ENCODE peak calls at places on chromosomes 5 and 9, in nine cellular contexts. R is NCI-H1436; G is pancreas; T is D721Med; L is skeletal muscle cell; S is AG04450; N is GM04504; O is AG08395; J is activated CD4-positive, alpha-beta T cell treated with anti-CD3 and anti-CD28 coated beads, Interleukin-2, amount 10 ng/mL, durations not matched to agents 24 days and 14 days. A is an unnamed sample.

GRCh38 chr9:73154760-73155159 is 3.1 kb downstream of the ANXA1 start:
- DNase-seq in S (no peak), J (peak), T (no peak), N (no peak), O (no peak), L (no peak), G (no peak), R (no peak), A (no peak)

GRCh38 chr9:16729656-16730055 is 140.8 kb downstream of the BNC2 start:
- DNase-seq in S (no peak), R (peak), G (no peak), J (no peak), O (no peak), T (no peak), N (no peak), L (no peak), A (no peak)

GRCh38 chr9:73050062-73050814 is 97.4 kb upstream of the ALDH1A1 start:
- DNase-seq in O (peak), S (no peak), N (peak), R (no peak), L (no peak), J (no peak), G (no peak), T (no peak), A (no peak)

GRCh38 chr9:10571699-10572098 is 41.1 kb downstream of the PTPRD start:
- DNase-seq in O (no peak), L (no peak), R (no peak), N (no peak), T (no peak), S (no peak), G (no peak), J (no peak), A (no peak)

GRCh38 chr9:135070964-135071735 is 16.3 kb upstream of the OLFM1 start:
- DNase-seq in T (no peak), S (no peak), O (no peak), J (no peak), R (no peak), L (no peak), N (no peak), G (no peak), A (no peak)

GRCh38 chr5:133569347-133569746 is 43.0 kb downstream of the FSTL4 start:
- DNase-seq in O (no peak), S (no peak), G (no peak), L (no peak), T (no peak), J (no peak), R (no peak), N (no peak), A (no peak)

GRCh38 chr5:31408814-31409213 is 123.1 kb downstream of the DROSHA start:
- DNase-seq in L (peak), T (no peak), O (peak), R (no peak), N (peak), G (no peak), S (peak), J (no peak), A (no peak)

GRCh38 chr9:117293199-117294114 is 121.4 kb downstream of the ASTN2 start:
- DNase-seq in G (no peak), T (no peak), J (no peak), S (no peak), R (no peak), L (no peak), N (no peak), O (no peak), A (no peak)

GRCh38 chr5:173626501-173626812 is 10.0 kb upstream of the BOD1 start:
- DNase-seq in S (no peak), L (no peak), N (no peak), G (no peak), J (no peak), O (no peak), R (no peak), T (no peak), A (no peak)

A was measured in NCI-H510A.